ENCODE peak calls at places on chromosome 7, in six cellular contexts. One of them, this sample, is unnamed.

GRCh38 chr7:17206354-17206905 is 92.0 kb upstream of the AHR start:
- DNase-seq in G401: no peak
- DNase-seq in mucosa of gallbladder: no peak
- DNase-seq in stimulated activated effector memory CD8-positive, alpha-beta T cell treated with anti-CD3 and anti-CD28 coated beads, Interleukin-12 subunit alpha, Interleukin-12 subunit beta, amount 100 ng/mL, for 72 hours: no peak
- DNase-seq in NCI-H1092 treated with DMSO at 0.1 percent for 48 hours: no peak
- DNase-seq in substantia nigra: no peak
- DNase-seq in this sample: no peak

GRCh38 chr7:131219277-131220041 is 108.2 kb upstream of the MKLN1 start:
- DNase-seq in G401: peak; percentile 52
- DNase-seq in mucosa of gallbladder: peak; percentile 46
- DNase-seq in stimulated activated effector memory CD8-positive, alpha-beta T cell treated with anti-CD3 and anti-CD28 coated beads, Interleukin-12 subunit alpha, Interleukin-12 subunit beta, amount 100 ng/mL, for 72 hours: no peak
- DNase-seq in NCI-H1092 treated with DMSO at 0.1 percent for 48 hours: no peak
- DNase-seq in substantia nigra: peak; percentile 38
- DNase-seq in this sample: peak; percentile 56

GRCh38 chr7:77348371-77348813 is 67.8 kb downstream of the GSAP start:
- DNase-seq in G401: no peak
- DNase-seq in mucosa of gallbladder: peak; percentile 22
- DNase-seq in stimulated activated effector memory CD8-positive, alpha-beta T cell treated with anti-CD3 and anti-CD28 coated beads, Interleukin-12 subunit alpha, Interleukin-12 subunit beta, amount 100 ng/mL, for 72 hours: no peak
- DNase-seq in NCI-H1092 treated with DMSO at 0.1 percent for 48 hours: no peak
- DNase-seq in substantia nigra: no peak
- DNase-seq in this sample: no peak

GRCh38 chr7:38630720-38631673 is at the start of gene AMPH:
- DNase-seq in G401: peak; percentile 87
- DNase-seq in mucosa of gallbladder: peak; percentile 17
- DNase-seq in stimulated activated effector memory CD8-positive, alpha-beta T cell treated with anti-CD3 and anti-CD28 coated beads, Interleukin-12 subunit alpha, Interleukin-12 subunit beta, amount 100 ng/mL, for 72 hours: no peak
- DNase-seq in NCI-H1092 treated with DMSO at 0.1 percent for 48 hours: peak; percentile 78
- DNase-seq in substantia nigra: no peak
- DNase-seq in this sample: no peak

GRCh38 chr7:89308535-89308934 is 513.0 kb upstream of the TEX47 start:
- DNase-seq in G401: no peak
- DNase-seq in mucosa of gallbladder: no peak
- DNase-seq in stimulated activated effector memory CD8-positive, alpha-beta T cell treated with anti-CD3 and anti-CD28 coated beads, Interleukin-12 subunit alpha, Interleukin-12 subunit beta, amount 100 ng/mL, for 72 hours: no peak
- DNase-seq in NCI-H1092 treated with DMSO at 0.1 percent for 48 hours: no peak
- DNase-seq in substantia nigra: no peak
- DNase-seq in this sample: no peak

GRCh38 chr7:79529214-79529895 is 75.9 kb upstream of the MAGI2 start:
- DNase-seq in G401: peak; percentile 55
- DNase-seq in mucosa of gallbladder: no peak
- DNase-seq in stimulated activated effector memory CD8-positive, alpha-beta T cell treated with anti-CD3 and anti-CD28 coated beads, Interleukin-12 subunit alpha, Interleukin-12 subunit beta, amount 100 ng/mL, for 72 hours: no peak
- DNase-seq in NCI-H1092 treated with DMSO at 0.1 percent for 48 hours: peak; percentile 12
- DNase-seq in substantia nigra: no peak
- DNase-seq in this sample: no peak

GRCh38 chr7:11818281-11818680 is 13.7 kb downstream of the THSD7A start:
- DNase-seq in G401: no peak
- DNase-seq in mucosa of gallbladder: no peak
- DNase-seq in stimulated activated effector memory CD8-positive, alpha-beta T cell treated with anti-CD3 and anti-CD28 coated beads, Interleukin-12 subunit alpha, Interleukin-12 subunit beta, amount 100 ng/mL, for 72 hours: no peak
- DNase-seq in NCI-H1092 treated with DMSO at 0.1 percent for 48 hours: no peak
- DNase-seq in substantia nigra: no peak
- DNase-seq in this sample: no peak

GRCh38 chr7:106561657-106562411 is 99.1 kb downstream of the CCDC71L start:
- DNase-seq in G401: no peak
- DNase-seq in mucosa of gallbladder: no peak
- DNase-seq in stimulated activated effector memory CD8-positive, alpha-beta T cell treated with anti-CD3 and anti-CD28 coated beads, Interleukin-12 subunit alpha, Interleukin-12 subunit beta, amount 100 ng/mL, for 72 hours: no peak
- DNase-seq in NCI-H1092 treated with DMSO at 0.1 percent for 48 hours: no peak
- DNase-seq in substantia nigra: no peak
- DNase-seq in this sample: no peak

GRCh38 chr7:46108272-46108671 is 187.2 kb upstream of the IGFBP3 start:
- DNase-seq in G401: no peak
- DNase-seq in mucosa of gallbladder: no peak
- DNase-seq in stimulated activated effector memory CD8-positive, alpha-beta T cell treated with anti-CD3 and anti-CD28 coated beads, Interleukin-12 subunit alpha, Interleukin-12 subunit beta, amount 100 ng/mL, for 72 hours: no peak
- DNase-seq in NCI-H1092 treated with DMSO at 0.1 percent for 48 hours: no peak
- DNase-seq in substantia nigra: no peak
- DNase-seq in this sample: no peak

GRCh38 chr7:141079223-141079622 is 5.4 kb downstream of the TMEM178B start:
- DNase-seq in G401: no peak
- DNase-seq in mucosa of gallbladder: no peak
- DNase-seq in stimulated activated effector memory CD8-positive, alpha-beta T cell treated with anti-CD3 and anti-CD28 coated beads, Interleukin-12 subunit alpha, Interleukin-12 subunit beta, amount 100 ng/mL, for 72 hours: no peak
- DNase-seq in NCI-H1092 treated with DMSO at 0.1 percent for 48 hours: no peak
- DNase-seq in substantia nigra: no peak
- DNase-seq in this sample: no peak

GRCh38 chr7:12650080-12650479 is 37.4 kb upstream of the ARL4A start:
- DNase-seq in G401: no peak
- DNase-seq in mucosa of gallbladder: no peak
- DNase-seq in stimulated activated effector memory CD8-positive, alpha-beta T cell treated with anti-CD3 and anti-CD28 coated beads, Interleukin-12 subunit alpha, Interleukin-12 subunit beta, amount 100 ng/mL, for 72 hours: no peak
- DNase-seq in NCI-H1092 treated with DMSO at 0.1 percent for 48 hours: no peak
- DNase-seq in substantia nigra: no peak
- DNase-seq in this sample: no peak

GRCh38 chr7:51078653-51079052 is 238.0 kb downstream of the COBL start:
- DNase-seq in G401: no peak
- DNase-seq in mucosa of gallbladder: no peak
- DNase-seq in stimulated activated effector memory CD8-positive, alpha-beta T cell treated with anti-CD3 and anti-CD28 coated beads, Interleukin-12 subunit alpha, Interleukin-12 subunit beta, amount 100 ng/mL, for 72 hours: no peak
- DNase-seq in NCI-H1092 treated with DMSO at 0.1 percent for 48 hours: no peak
- DNase-seq in substantia nigra: no peak
- DNase-seq in this sample: no peak

GRCh38 chr7:2876031-2876862 is 32.1 kb upstream of the GNA12 start:
- DNase-seq in G401: no peak
- DNase-seq in mucosa of gallbladder: no peak
- DNase-seq in stimulated activated effector memory CD8-positive, alpha-beta T cell treated with anti-CD3 and anti-CD28 coated beads, Interleukin-12 subunit alpha, Interleukin-12 subunit beta, amount 100 ng/mL, for 72 hours: no peak
- DNase-seq in NCI-H1092 treated with DMSO at 0.1 percent for 48 hours: peak; percentile 63
- DNase-seq in substantia nigra: no peak
- DNase-seq in this sample: no peak

GRCh38 chr7:91029688-91030087 is 234.5 kb upstream of the FZD1 start:
- DNase-seq in G401: no peak
- DNase-seq in mucosa of gallbladder: no peak
- DNase-seq in stimulated activated effector memory CD8-positive, alpha-beta T cell treated with anti-CD3 and anti-CD28 coated beads, Interleukin-12 subunit alpha, Interleukin-12 subunit beta, amount 100 ng/mL, for 72 hours: no peak
- DNase-seq in NCI-H1092 treated with DMSO at 0.1 percent for 48 hours: no peak
- DNase-seq in substantia nigra: no peak
- DNase-seq in this sample: no peak

GRCh38 chr7:30727061-30727945 is 24.6 kb upstream of the INMT start:
- DNase-seq in G401: no peak
- DNase-seq in mucosa of gallbladder: no peak
- DNase-seq in stimulated activated effector memory CD8-positive, alpha-beta T cell treated with anti-CD3 and anti-CD28 coated beads, Interleukin-12 subunit alpha, Interleukin-12 subunit beta, amount 100 ng/mL, for 72 hours: no peak
- DNase-seq in NCI-H1092 treated with DMSO at 0.1 percent for 48 hours: no peak
- DNase-seq in substantia nigra: no peak
- DNase-seq in this sample: no peak

GRCh38 chr7:64870656-64871055 is 32.4 kb upstream of the ZNF273 start:
- DNase-seq in G401: no peak
- DNase-seq in mucosa of gallbladder: no peak
- DNase-seq in stimulated activated effector memory CD8-positive, alpha-beta T cell treated with anti-CD3 and anti-CD28 coated beads, Interleukin-12 subunit alpha, Interleukin-12 subunit beta, amount 100 ng/mL, for 72 hours: no peak
- DNase-seq in NCI-H1092 treated with DMSO at 0.1 percent for 48 hours: no peak
- DNase-seq in substantia nigra: no peak
- DNase-seq in this sample: no peak

GRCh38 chr7:150340024-150340749 is 1.2 kb downstream of the RARRES2 start:
- DNase-seq in G401: no peak
- DNase-seq in mucosa of gallbladder: peak; percentile 57
- DNase-seq in stimulated activated effector memory CD8-positive, alpha-beta T cell treated with anti-CD3 and anti-CD28 coated beads, Interleukin-12 subunit alpha, Interleukin-12 subunit beta, amount 100 ng/mL, for 72 hours: no peak
- DNase-seq in NCI-H1092 treated with DMSO at 0.1 percent for 48 hours: no peak
- DNase-seq in substantia nigra: no peak
- DNase-seq in this sample: no peak

GRCh38 chr7:131568953-131569352 is 12.5 kb upstream of the PODXL start:
- DNase-seq in G401: no peak
- DNase-seq in mucosa of gallbladder: no peak
- DNase-seq in stimulated activated effector memory CD8-positive, alpha-beta T cell treated with anti-CD3 and anti-CD28 coated beads, Interleukin-12 subunit alpha, Interleukin-12 subunit beta, amount 100 ng/mL, for 72 hours: no peak
- DNase-seq in NCI-H1092 treated with DMSO at 0.1 percent for 48 hours: no peak
- DNase-seq in substantia nigra: no peak
- DNase-seq in this sample: no peak

GRCh38 chr7:54712777-54713176 is 46.2 kb downstream of the SEC61G start:
- DNase-seq in G401: no peak
- DNase-seq in mucosa of gallbladder: no peak
- DNase-seq in stimulated activated effector memory CD8-positive, alpha-beta T cell treated with anti-CD3 and anti-CD28 coated beads, Interleukin-12 subunit alpha, Interleukin-12 subunit beta, amount 100 ng/mL, for 72 hours: no peak
- DNase-seq in NCI-H1092 treated with DMSO at 0.1 percent for 48 hours: no peak
- DNase-seq in substantia nigra: no peak
- DNase-seq in this sample: no peak

GRCh38 chr7:78011642-78012041 is 213.1 kb downstream of the PHTF2 start:
- DNase-seq in G401: no peak
- DNase-seq in mucosa of gallbladder: no peak
- DNase-seq in stimulated activated effector memory CD8-positive, alpha-beta T cell treated with anti-CD3 and anti-CD28 coated beads, Interleukin-12 subunit alpha, Interleukin-12 subunit beta, amount 100 ng/mL, for 72 hours: no peak
- DNase-seq in NCI-H1092 treated with DMSO at 0.1 percent for 48 hours: no peak
- DNase-seq in substantia nigra: no peak
- DNase-seq in this sample: no peak